ENCODE peak calls at places on chromosomes 16 and 17, in six cellular contexts. One of them, this sample, is unnamed.

GRCh38 chr17:2521257-2521656 is 9.6 kb upstream of the METTL16 start:
- DNase-seq in keratinocyte: no peak
- DNase-seq in PC-9: no peak
- DNase-seq in GM23248: no peak
- DNase-seq in lower lobe of right lung: no peak
- DNase-seq in tibial artery: no peak
- DNase-seq in this sample: no peak

GRCh38 chr16:61313931-61314330 is 722.3 kb downstream of the CDH8 start:
- DNase-seq in PC-9: no peak
- DNase-seq in tibial artery: no peak
- DNase-seq in lower lobe of right lung: no peak
- DNase-seq in GM23248: no peak
- DNase-seq in keratinocyte: no peak
- DNase-seq in this sample: no peak

GRCh38 chr17:41771389-41772206 is 14.9 kb downstream of the JUP start:
- DNase-seq in PC-9: no peak
- DNase-seq in GM23248: no peak
- DNase-seq in keratinocyte: no peak
- DNase-seq in tibial artery: no peak
- DNase-seq in lower lobe of right lung: no peak
- DNase-seq in this sample: no peak

GRCh38 chr16:57132470-57132869 is 40.1 kb downstream of the CPNE2 start:
- DNase-seq in keratinocyte: no peak
- DNase-seq in lower lobe of right lung: no peak
- DNase-seq in PC-9: peak
- DNase-seq in GM23248: no peak
- DNase-seq in tibial artery: no peak
- DNase-seq in this sample: no peak

GRCh38 chr17:36509272-36509985 is 22.9 kb downstream of the ZNHIT3 start:
- DNase-seq in PC-9: no peak
- DNase-seq in GM23248: no peak
- DNase-seq in tibial artery: no peak
- DNase-seq in lower lobe of right lung: no peak
- DNase-seq in keratinocyte: no peak
- DNase-seq in this sample: no peak

GRCh38 chr16:56983211-56983751 is 6.1 kb upstream of the NLRC5 start:
- DNase-seq in lower lobe of right lung: no peak
- DNase-seq in keratinocyte: no peak
- DNase-seq in PC-9: no peak
- DNase-seq in tibial artery: no peak
- DNase-seq in GM23248: no peak
- DNase-seq in this sample: peak

GRCh38 chr16:48535831-48536599 is 74.0 kb downstream of the N4BP1 start:
- DNase-seq in GM23248: peak
- DNase-seq in keratinocyte: no peak
- DNase-seq in lower lobe of right lung: peak
- DNase-seq in tibial artery: peak
- DNase-seq in PC-9: no peak
- DNase-seq in this sample: peak

GRCh38 chr16:21038197-21038596 is 112.4 kb downstream of the DNAH3 start:
- DNase-seq in PC-9: no peak
- DNase-seq in GM23248: no peak
- DNase-seq in tibial artery: no peak
- DNase-seq in keratinocyte: no peak
- DNase-seq in lower lobe of right lung: no peak
- DNase-seq in this sample: no peak

GRCh38 chr17:75073618-75074047 is 14.1 kb upstream of the SLC16A5 start:
- DNase-seq in keratinocyte: no peak
- DNase-seq in PC-9: no peak
- DNase-seq in lower lobe of right lung: peak
- DNase-seq in GM23248: peak
- DNase-seq in tibial artery: no peak
- DNase-seq in this sample: no peak

GRCh38 chr17:45318561-45319230 is 1.9 kb upstream of the MAP3K14 start:
- DNase-seq in lower lobe of right lung: no peak
- DNase-seq in GM23248: no peak
- DNase-seq in PC-9: peak
- DNase-seq in keratinocyte: no peak
- DNase-seq in tibial artery: no peak
- DNase-seq in this sample: no peak

GRCh38 chr17:48002208-48002919 is 31.5 kb downstream of the CDK5RAP3 start:
- DNase-seq in GM23248: peak
- DNase-seq in PC-9: peak
- DNase-seq in keratinocyte: no peak
- DNase-seq in lower lobe of right lung: no peak
- DNase-seq in tibial artery: no peak
- DNase-seq in this sample: no peak

GRCh38 chr17:66348605-66349165 is 46.3 kb downstream of the PRKCA start:
- DNase-seq in GM23248: peak
- DNase-seq in keratinocyte: no peak
- DNase-seq in tibial artery: no peak
- DNase-seq in lower lobe of right lung: no peak
- DNase-seq in PC-9: peak
- DNase-seq in this sample: no peak

GRCh38 chr17:77644181-77644972 is 314.1 kb upstream of the TNRC6C start:
- DNase-seq in lower lobe of right lung: no peak
- DNase-seq in PC-9: no peak
- DNase-seq in keratinocyte: no peak
- DNase-seq in tibial artery: no peak
- DNase-seq in GM23248: no peak
- DNase-seq in this sample: peak

GRCh38 chr17:61361084-61361483 is 38.6 kb upstream of the TBX2 start:
- DNase-seq in lower lobe of right lung: no peak
- DNase-seq in tibial artery: no peak
- DNase-seq in keratinocyte: no peak
- DNase-seq in PC-9: peak
- DNase-seq in GM23248: peak
- DNase-seq in this sample: no peak

GRCh38 chr17:43416998-43417891 is 18.5 kb downstream of the ARL4D start:
- DNase-seq in keratinocyte: no peak
- DNase-seq in tibial artery: peak
- DNase-seq in lower lobe of right lung: peak
- DNase-seq in PC-9: no peak
- DNase-seq in GM23248: peak
- DNase-seq in this sample: peak

GRCh38 chr16:1538804-1539520 is 5.5 kb downstream of the TMEM204 start:
- DNase-seq in tibial artery: no peak
- DNase-seq in lower lobe of right lung: no peak
- DNase-seq in GM23248: no peak
- DNase-seq in PC-9: no peak
- DNase-seq in keratinocyte: no peak
- DNase-seq in this sample: peak

GRCh38 chr17:9414471-9414870 is 161.1 kb downstream of the STX8 start:
- DNase-seq in tibial artery: no peak
- DNase-seq in keratinocyte: no peak
- DNase-seq in GM23248: no peak
- DNase-seq in PC-9: no peak
- DNase-seq in lower lobe of right lung: no peak
- DNase-seq in this sample: no peak

GRCh38 chr17:80233202-80233601 is 13.0 kb downstream of the SLC26A11 start:
- DNase-seq in GM23248: no peak
- DNase-seq in tibial artery: no peak
- DNase-seq in PC-9: no peak
- DNase-seq in lower lobe of right lung: no peak
- DNase-seq in keratinocyte: no peak
- DNase-seq in this sample: no peak

GRCh38 chr16:11361751-11362742 is 16.8 kb downstream of the RMI2 start:
- DNase-seq in PC-9: no peak
- DNase-seq in lower lobe of right lung: no peak
- DNase-seq in GM23248: peak
- DNase-seq in keratinocyte: no peak
- DNase-seq in tibial artery: no peak
- DNase-seq in this sample: no peak

GRCh38 chr17:38559025-38559879 is 46.5 kb downstream of the SRCIN1 start:
- DNase-seq in PC-9: peak
- DNase-seq in keratinocyte: peak
- DNase-seq in GM23248: no peak
- DNase-seq in tibial artery: peak
- DNase-seq in lower lobe of right lung: peak
- DNase-seq in this sample: peak

GRCh38 chr17:37792787-37793186 is 47.9 kb upstream of the HNF1B start:
- DNase-seq in PC-9: no peak
- DNase-seq in GM23248: peak
- DNase-seq in lower lobe of right lung: no peak
- DNase-seq in tibial artery: no peak
- DNase-seq in keratinocyte: no peak
- DNase-seq in this sample: no peak

GRCh38 chr17:63433746-63434591 is 12.1 kb downstream of the CYB561 start:
- DNase-seq in tibial artery: peak
- DNase-seq in PC-9: no peak
- DNase-seq in lower lobe of right lung: no peak
- DNase-seq in keratinocyte: no peak
- DNase-seq in GM23248: peak
- DNase-seq in this sample: peak

GRCh38 chr16:21130811-21131210 is 19.8 kb downstream of the DNAH3 start:
- DNase-seq in tibial artery: no peak
- DNase-seq in GM23248: no peak
- DNase-seq in lower lobe of right lung: no peak
- DNase-seq in PC-9: no peak
- DNase-seq in keratinocyte: no peak
- DNase-seq in this sample: no peak

GRCh38 chr16:49592507-49593422 is 219.2 kb downstream of the C16orf78 start:
- DNase-seq in keratinocyte: no peak
- DNase-seq in GM23248: peak
- DNase-seq in lower lobe of right lung: no peak
- DNase-seq in PC-9: no peak
- DNase-seq in tibial artery: peak
- DNase-seq in this sample: no peak

GRCh38 chr16:48053346-48053745 is 102.4 kb downstream of the ABCC12 start:
- DNase-seq in tibial artery: no peak
- DNase-seq in keratinocyte: no peak
- DNase-seq in lower lobe of right lung: peak
- DNase-seq in GM23248: peak
- DNase-seq in PC-9: peak
- DNase-seq in this sample: no peak

GRCh38 chr16:82878466-82878865 is 251.7 kb downstream of the CDH13 start:
- DNase-seq in tibial artery: no peak
- DNase-seq in keratinocyte: no peak
- DNase-seq in PC-9: no peak
- DNase-seq in GM23248: no peak
- DNase-seq in lower lobe of right lung: no peak
- DNase-seq in this sample: no peak

GRCh38 chr16:82874672-82875071 is 247.9 kb downstream of the CDH13 start:
- DNase-seq in PC-9: no peak
- DNase-seq in keratinocyte: no peak
- DNase-seq in GM23248: no peak
- DNase-seq in tibial artery: no peak
- DNase-seq in lower lobe of right lung: no peak
- DNase-seq in this sample: no peak

GRCh38 chr16:82880361-82880760 is 253.6 kb downstream of the CDH13 start:
- DNase-seq in lower lobe of right lung: no peak
- DNase-seq in PC-9: no peak
- DNase-seq in keratinocyte: no peak
- DNase-seq in GM23248: no peak
- DNase-seq in tibial artery: no peak
- DNase-seq in this sample: no peak

GRCh38 chr16:82874251-82874650 is 247.5 kb downstream of the CDH13 start:
- DNase-seq in tibial artery: no peak
- DNase-seq in keratinocyte: no peak
- DNase-seq in GM23248: no peak
- DNase-seq in lower lobe of right lung: no peak
- DNase-seq in PC-9: no peak
- DNase-seq in this sample: no peak

GRCh38 chr16:82876951-82877350 is 250.2 kb downstream of the CDH13 start:
- DNase-seq in lower lobe of right lung: no peak
- DNase-seq in tibial artery: no peak
- DNase-seq in PC-9: no peak
- DNase-seq in GM23248: no peak
- DNase-seq in keratinocyte: no peak
- DNase-seq in this sample: no peak
- H3K27ac ChIP-seq in lower lobe of right lung: no peak
- H3K27ac ChIP-seq in tibial artery: no peak
- H3K27ac ChIP-seq in PC-9: no peak
- H3K27ac ChIP-seq in GM23248: no peak
- H3K27ac ChIP-seq in keratinocyte: no peak
- H3K27ac ChIP-seq in this sample: no peak

GRCh38 chr17:8288336-8289102 is at the start of gene RANGRF:
- DNase-seq in PC-9: peak
- DNase-seq in keratinocyte: no peak
- DNase-seq in lower lobe of right lung: peak
- DNase-seq in GM23248: peak
- DNase-seq in tibial artery: peak
- DNase-seq in this sample: peak
- H3K27ac ChIP-seq in PC-9: no peak
- H3K27ac ChIP-seq in keratinocyte: peak
- H3K27ac ChIP-seq in lower lobe of right lung: peak
- H3K27ac ChIP-seq in GM23248: peak
- H3K27ac ChIP-seq in tibial artery: peak
- H3K27ac ChIP-seq in this sample: peak

GRCh38 chr16:85062728-85063336 is 35.2 kb downstream of the KIAA0513 start:
- DNase-seq in lower lobe of right lung: no peak
- DNase-seq in GM23248: no peak
- DNase-seq in PC-9: no peak
- DNase-seq in tibial artery: no peak
- DNase-seq in keratinocyte: no peak
- DNase-seq in this sample: no peak
- H3K27ac ChIP-seq in lower lobe of right lung: peak
- H3K27ac ChIP-seq in GM23248: no peak
- H3K27ac ChIP-seq in PC-9: no peak
- H3K27ac ChIP-seq in tibial artery: no peak
- H3K27ac ChIP-seq in keratinocyte: no peak
- H3K27ac ChIP-seq in this sample: no peak

DNA sequence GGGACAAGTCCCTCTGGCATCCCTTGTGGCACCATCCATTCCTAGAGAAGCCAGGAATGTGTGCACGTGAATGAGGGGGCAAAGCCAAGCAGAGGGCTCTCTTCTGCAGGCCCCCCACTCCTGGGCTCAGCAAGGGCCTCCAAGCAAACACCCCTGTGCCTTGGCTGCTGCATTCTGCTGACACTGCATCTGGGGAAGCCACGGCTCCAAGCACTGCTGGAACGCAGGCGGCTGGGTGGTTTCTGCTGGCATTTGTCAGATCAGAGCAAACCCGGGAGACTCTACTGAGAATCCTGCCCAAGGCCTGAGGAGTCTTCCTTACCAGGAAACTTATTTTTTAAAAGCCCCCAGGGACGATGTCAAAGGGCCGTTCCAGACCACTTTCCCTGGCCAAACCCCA is 23.3 kb downstream of the ATP6V0D1 start:
- DNase-seq in tibial artery: no peak
- DNase-seq in GM23248: peak
- DNase-seq in PC-9: no peak
- DNase-seq in lower lobe of right lung: no peak
- DNase-seq in keratinocyte: no peak
- DNase-seq in this sample: no peak
- H3K27ac ChIP-seq in tibial artery: no peak
- H3K27ac ChIP-seq in GM23248: peak
- H3K27ac ChIP-seq in PC-9: no peak
- H3K27ac ChIP-seq in lower lobe of right lung: peak
- H3K27ac ChIP-seq in keratinocyte: no peak
- H3K27ac ChIP-seq in this sample: no peak